ENCODE peak calls at places on chromosomes 6 and 20, in eight cellular contexts. One of them, this sample, is unnamed.

GRCh38 chr6:35600659-35601125 is 88.0 kb upstream of the TULP1 start:
- DNase-seq in ovary: no peak
- DNase-seq in psoas muscle: no peak
- DNase-seq in WTC11: no peak
- DNase-seq in colonic mucosa: no peak
- DNase-seq in endothelial cell: no peak
- DNase-seq in pancreas: no peak
- DNase-seq in B cell: no peak
- DNase-seq in this sample: no peak

GRCh38 chr6:42030585-42031506 is 19.5 kb upstream of the TAF8 start:
- DNase-seq in colonic mucosa: no peak
- DNase-seq in ovary: no peak
- DNase-seq in endothelial cell: no peak
- DNase-seq in B cell: no peak
- DNase-seq in WTC11: peak
- DNase-seq in psoas muscle: peak
- DNase-seq in pancreas: no peak
- DNase-seq in this sample: peak

GRCh38 chr6:105769987-105770386 is 316.1 kb upstream of the PRDM1 start:
- DNase-seq in colonic mucosa: no peak
- DNase-seq in endothelial cell: no peak
- DNase-seq in pancreas: no peak
- DNase-seq in ovary: no peak
- DNase-seq in WTC11: no peak
- DNase-seq in B cell: no peak
- DNase-seq in psoas muscle: no peak
- DNase-seq in this sample: no peak

GRCh38 chr6:44189257-44189656 is 27.5 kb upstream of the MYMX start:
- DNase-seq in psoas muscle: no peak
- DNase-seq in WTC11: no peak
- DNase-seq in B cell: no peak
- DNase-seq in colonic mucosa: no peak
- DNase-seq in pancreas: no peak
- DNase-seq in endothelial cell: no peak
- DNase-seq in ovary: no peak
- DNase-seq in this sample: no peak

GRCh38 chr6:35058041-35058675 is 83.0 kb downstream of the TCP11 start:
- DNase-seq in psoas muscle: no peak
- DNase-seq in pancreas: no peak
- DNase-seq in WTC11: no peak
- DNase-seq in B cell: no peak
- DNase-seq in ovary: no peak
- DNase-seq in colonic mucosa: no peak
- DNase-seq in endothelial cell: no peak
- DNase-seq in this sample: no peak

GRCh38 chr20:51132286-51132810 is 109.4 kb upstream of the KCNG1 start:
- DNase-seq in endothelial cell: no peak
- DNase-seq in psoas muscle: no peak
- DNase-seq in WTC11: no peak
- DNase-seq in pancreas: no peak
- DNase-seq in colonic mucosa: peak
- DNase-seq in ovary: no peak
- DNase-seq in B cell: no peak
- DNase-seq in this sample: peak

GRCh38 chr6:163815796-163816195 is 401.3 kb downstream of the QKI start:
- DNase-seq in endothelial cell: no peak
- DNase-seq in B cell: no peak
- DNase-seq in ovary: no peak
- DNase-seq in WTC11: no peak
- DNase-seq in pancreas: no peak
- DNase-seq in colonic mucosa: no peak
- DNase-seq in psoas muscle: no peak
- DNase-seq in this sample: no peak

GRCh38 chr6:144797881-144798589 is 512.9 kb downstream of the UTRN start:
- DNase-seq in ovary: no peak
- DNase-seq in colonic mucosa: no peak
- DNase-seq in B cell: no peak
- DNase-seq in WTC11: no peak
- DNase-seq in psoas muscle: no peak
- DNase-seq in pancreas: no peak
- DNase-seq in endothelial cell: no peak
- DNase-seq in this sample: no peak

GRCh38 chr6:108268845-108269244 is 8.0 kb upstream of the SNX3 start:
- DNase-seq in B cell: no peak
- DNase-seq in psoas muscle: no peak
- DNase-seq in ovary: no peak
- DNase-seq in colonic mucosa: no peak
- DNase-seq in endothelial cell: no peak
- DNase-seq in pancreas: no peak
- DNase-seq in WTC11: no peak
- DNase-seq in this sample: no peak

GRCh38 chr20:48064929-48065328 is 279.6 kb upstream of the SULF2 start:
- DNase-seq in psoas muscle: no peak
- DNase-seq in ovary: no peak
- DNase-seq in pancreas: no peak
- DNase-seq in colonic mucosa: no peak
- DNase-seq in endothelial cell: no peak
- DNase-seq in WTC11: no peak
- DNase-seq in B cell: no peak
- DNase-seq in this sample: no peak

GRCh38 chr6:11380969-11381744 is 148.7 kb upstream of the NEDD9 start:
- DNase-seq in psoas muscle: no peak
- DNase-seq in colonic mucosa: no peak
- DNase-seq in pancreas: no peak
- DNase-seq in WTC11: no peak
- DNase-seq in ovary: no peak
- DNase-seq in B cell: no peak
- DNase-seq in endothelial cell: no peak
- DNase-seq in this sample: peak

GRCh38 chr6:54717849-54718455 is 128.6 kb upstream of the FAM83B start:
- DNase-seq in B cell: peak
- DNase-seq in ovary: peak
- DNase-seq in WTC11: peak
- DNase-seq in endothelial cell: peak
- DNase-seq in colonic mucosa: peak
- DNase-seq in pancreas: peak
- DNase-seq in psoas muscle: no peak
- DNase-seq in this sample: peak

GRCh38 chr20:20594171-20594530 is 118.3 kb downstream of the RALGAPA2 start:
- DNase-seq in psoas muscle: no peak
- DNase-seq in ovary: no peak
- DNase-seq in endothelial cell: no peak
- DNase-seq in pancreas: no peak
- DNase-seq in WTC11: no peak
- DNase-seq in colonic mucosa: no peak
- DNase-seq in B cell: peak
- DNase-seq in this sample: no peak

GRCh38 chr6:111805511-111806181 is 67.6 kb downstream of the FYN start:
- DNase-seq in endothelial cell: no peak
- DNase-seq in psoas muscle: no peak
- DNase-seq in B cell: no peak
- DNase-seq in WTC11: no peak
- DNase-seq in ovary: no peak
- DNase-seq in colonic mucosa: no peak
- DNase-seq in pancreas: no peak
- DNase-seq in this sample: no peak

GRCh38 chr6:30092852-30093543 is 17.4 kb upstream of the RNF39 start:
- DNase-seq in B cell: no peak
- DNase-seq in colonic mucosa: no peak
- DNase-seq in WTC11: no peak
- DNase-seq in ovary: no peak
- DNase-seq in psoas muscle: no peak
- DNase-seq in endothelial cell: no peak
- DNase-seq in pancreas: no peak
- DNase-seq in this sample: no peak

DNA sequence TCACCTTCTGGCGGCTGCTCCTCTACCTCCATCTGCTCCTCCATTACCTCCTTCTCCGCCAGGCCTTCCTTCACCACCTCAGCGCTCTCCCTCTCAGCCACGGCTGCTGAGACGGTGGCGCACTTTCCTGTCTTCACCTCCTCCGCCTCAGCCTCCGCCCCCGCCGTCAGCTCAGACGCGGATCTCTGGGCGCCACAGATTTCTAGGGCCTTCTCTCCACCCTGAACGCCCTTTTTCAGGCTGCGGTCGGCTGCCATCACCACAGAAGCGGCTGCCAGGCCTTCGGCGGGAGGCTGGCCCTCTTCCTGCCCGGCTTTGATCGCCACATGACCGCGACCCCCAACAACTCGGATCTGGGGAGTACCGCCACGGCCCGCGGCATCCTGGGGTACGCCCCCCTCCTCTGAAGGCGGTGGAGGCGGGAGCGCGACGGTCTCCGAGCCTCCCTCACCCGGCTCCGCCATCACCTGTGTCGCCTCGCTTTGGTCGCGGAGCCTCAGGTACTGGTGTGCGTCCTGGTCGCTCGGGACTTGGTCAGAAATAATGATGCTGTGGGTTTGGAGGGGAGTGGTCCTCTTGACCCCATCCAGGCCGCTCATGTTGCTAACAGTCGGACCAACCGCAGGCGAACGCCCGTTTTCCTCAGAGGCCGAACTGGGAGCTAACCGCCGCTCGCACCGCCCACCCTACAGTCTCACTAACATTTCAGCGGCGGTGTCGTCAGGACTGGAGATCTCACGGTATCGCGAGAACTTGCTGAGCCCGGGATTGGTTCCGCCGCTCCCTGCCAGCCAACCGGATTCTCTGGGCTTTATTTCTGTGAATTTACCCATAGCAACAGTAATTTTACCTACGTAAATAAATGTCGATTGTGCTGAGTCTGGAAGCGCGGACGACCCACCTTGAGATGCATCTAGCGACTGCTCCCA is at the start of gene TSPYL1:
- DNase-seq in colonic mucosa: peak
- DNase-seq in B cell: peak
- DNase-seq in WTC11: peak
- DNase-seq in endothelial cell: peak
- DNase-seq in psoas muscle: peak
- DNase-seq in ovary: peak
- DNase-seq in pancreas: peak
- DNase-seq in this sample: peak
- TF ChIP-seq CTCF in colonic mucosa: no peak
- TF ChIP-seq CTCF in B cell: no peak
- TF ChIP-seq CTCF in WTC11: no peak
- TF ChIP-seq CTCF in endothelial cell: no peak
- TF ChIP-seq CTCF in psoas muscle: no peak
- TF ChIP-seq CTCF in ovary: no peak
- TF ChIP-seq CTCF in pancreas: no peak
- TF ChIP-seq CTCF in this sample: peak

DNA sequence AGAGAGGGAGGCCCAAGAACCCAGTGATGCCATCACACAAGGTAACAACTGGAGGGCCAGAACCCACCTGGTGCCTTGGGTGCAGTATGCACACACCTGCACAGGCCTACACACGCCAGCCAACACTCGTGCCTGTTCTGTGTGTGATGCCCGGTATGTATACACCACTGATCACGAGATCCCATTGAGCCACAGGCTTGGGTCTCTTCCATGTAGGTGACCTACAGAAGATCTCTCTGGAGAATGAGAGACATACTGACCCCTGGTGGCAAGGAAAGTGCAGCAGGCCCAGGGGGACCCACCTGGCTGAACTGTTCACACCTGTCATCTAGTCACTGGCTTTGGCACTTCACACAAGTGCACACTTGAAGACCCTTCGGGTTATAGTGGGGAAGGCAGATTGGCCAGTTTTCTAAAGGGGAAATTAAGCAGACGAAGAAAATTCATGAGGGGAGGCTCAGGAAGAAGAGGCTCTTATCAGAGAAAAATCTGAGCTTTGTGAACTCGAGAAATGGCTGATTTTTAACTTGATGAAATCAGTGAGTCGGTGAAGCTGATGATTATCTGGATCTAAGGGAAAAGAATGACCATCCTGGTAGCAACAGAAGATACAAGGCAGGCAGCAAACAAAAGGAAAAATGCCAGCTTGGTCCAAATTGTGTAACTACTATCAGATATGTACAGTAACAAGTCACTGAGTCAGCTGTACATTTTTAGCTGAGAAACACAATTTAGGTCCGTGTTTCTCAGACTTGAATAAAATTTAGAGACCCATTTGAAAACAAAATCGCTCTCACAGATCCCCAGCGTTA is 69.1 kb upstream of the PBOV1 start:
- DNase-seq in psoas muscle: no peak
- DNase-seq in colonic mucosa: peak
- DNase-seq in ovary: no peak
- DNase-seq in pancreas: peak
- DNase-seq in WTC11: peak
- DNase-seq in endothelial cell: peak
- DNase-seq in B cell: peak
- DNase-seq in this sample: peak
- TF ChIP-seq CTCF in psoas muscle: peak
- TF ChIP-seq CTCF in colonic mucosa: peak
- TF ChIP-seq CTCF in ovary: no peak
- TF ChIP-seq CTCF in pancreas: peak
- TF ChIP-seq CTCF in WTC11: peak
- TF ChIP-seq CTCF in endothelial cell: peak
- TF ChIP-seq CTCF in B cell: peak
- TF ChIP-seq CTCF in this sample: peak

GRCh38 chr6:149563203-149563927 is 2.8 kb upstream of the GINM1 start:
- DNase-seq in colonic mucosa: no peak
- DNase-seq in WTC11: no peak
- DNase-seq in pancreas: no peak
- DNase-seq in B cell: no peak
- DNase-seq in ovary: no peak
- DNase-seq in psoas muscle: no peak
- DNase-seq in endothelial cell: no peak
- DNase-seq in this sample: no peak

GRCh38 chr6:149563928-149564325 is 2.2 kb upstream of the GINM1 start:
- DNase-seq in ovary: no peak
- DNase-seq in psoas muscle: no peak
- DNase-seq in B cell: no peak
- DNase-seq in colonic mucosa: no peak
- DNase-seq in WTC11: no peak
- DNase-seq in endothelial cell: no peak
- DNase-seq in pancreas: no peak
- DNase-seq in this sample: no peak

GRCh38 chr6:149558029-149558428 is 8.1 kb upstream of the GINM1 start:
- DNase-seq in WTC11: no peak
- DNase-seq in endothelial cell: no peak
- DNase-seq in pancreas: no peak
- DNase-seq in B cell: no peak
- DNase-seq in psoas muscle: no peak
- DNase-seq in ovary: no peak
- DNase-seq in colonic mucosa: no peak
- DNase-seq in this sample: no peak

GRCh38 chr6:149559389-149559788 is 6.8 kb upstream of the GINM1 start:
- DNase-seq in ovary: no peak
- DNase-seq in colonic mucosa: no peak
- DNase-seq in WTC11: no peak
- DNase-seq in B cell: no peak
- DNase-seq in endothelial cell: no peak
- DNase-seq in psoas muscle: no peak
- DNase-seq in pancreas: no peak
- DNase-seq in this sample: no peak

GRCh38 chr6:149560736-149561135 is 5.4 kb upstream of the GINM1 start:
- DNase-seq in ovary: no peak
- DNase-seq in pancreas: no peak
- DNase-seq in WTC11: peak
- DNase-seq in B cell: peak
- DNase-seq in colonic mucosa: no peak
- DNase-seq in psoas muscle: no peak
- DNase-seq in endothelial cell: peak
- DNase-seq in this sample: peak
- TF ChIP-seq CTCF in ovary: no peak
- TF ChIP-seq CTCF in pancreas: no peak
- TF ChIP-seq CTCF in WTC11: peak
- TF ChIP-seq CTCF in B cell: peak
- TF ChIP-seq CTCF in colonic mucosa: peak
- TF ChIP-seq CTCF in psoas muscle: peak
- TF ChIP-seq CTCF in endothelial cell: peak
- TF ChIP-seq CTCF in this sample: peak

GRCh38 chr6:159043236-159043635 is 1.6 kb downstream of the TAGAP start:
- DNase-seq in WTC11: no peak
- DNase-seq in psoas muscle: no peak
- DNase-seq in B cell: no peak
- DNase-seq in endothelial cell: no peak
- DNase-seq in pancreas: no peak
- DNase-seq in colonic mucosa: peak
- DNase-seq in ovary: no peak
- DNase-seq in this sample: no peak
- TF ChIP-seq CTCF in WTC11: no peak
- TF ChIP-seq CTCF in psoas muscle: no peak
- TF ChIP-seq CTCF in B cell: no peak
- TF ChIP-seq CTCF in endothelial cell: no peak
- TF ChIP-seq CTCF in pancreas: no peak
- TF ChIP-seq CTCF in colonic mucosa: no peak
- TF ChIP-seq CTCF in ovary: no peak
- TF ChIP-seq CTCF in this sample: no peak